ENCODE peak calls at places on chromosomes 12 and 14, in ten cellular contexts. V is anterior cingulate cortex; J is 8988T; C is SHP77; G is fibroblast of mammary gland; I is mesothelial cell of epicardium; T is nucleus accumbens; R is mesendoderm; H is iPS-NIHi11; O is activated T-cell treated with anti-CD3 and anti-CD28 coated beads, Interleukin-2, amount 50 U/mL, for 72 hours. N is an unnamed sample.

GRCh38 chr12:118748478-118749380 is 232.6 kb upstream of the SRRM4 start:
- DNase-seq in V (no peak), J (no peak), C (no peak), G (no peak), I (no peak), T (no peak), R (no peak), H (no peak), O (no peak), N (no peak)

GRCh38 chr14:22776215-22776614 is 9.7 kb downstream of the OXA1L start:
- DNase-seq in V (no peak), J (no peak), C (no peak), G (no peak), I (no peak), T (no peak), R (no peak), H (no peak), O (no peak), N (no peak)

GRCh38 chr14:85454183-85454813 is 75.6 kb upstream of the FLRT2 start:
- DNase-seq in V (no peak), J (no peak), C (no peak), G (no peak), I (no peak), T (no peak), R (no peak), H (no peak), O (no peak), N (no peak)

GRCh38 chr14:68309121-68309520 is 483.7 kb downstream of the ZFP36L1 start:
- DNase-seq in V (no peak), J (no peak), C (no peak), G (no peak), I (no peak), T (no peak), R (no peak), H (no peak), O (no peak), N (peak)

GRCh38 chr14:71165121-71165574 is 257.9 kb downstream of the PCNX1 start:
- DNase-seq in V (no peak), J (no peak), C (no peak), G (no peak), I (no peak), T (no peak), R (peak), H (no peak), O (no peak), N (peak)

GRCh38 chr12:72288911-72289310 is 16.7 kb downstream of the TRHDE start:
- DNase-seq in V (no peak), J (no peak), C (no peak), G (no peak), I (no peak), T (no peak), R (no peak), H (no peak), O (no peak), N (no peak)

GRCh38 chr12:4111010-4111409 is 162.6 kb upstream of the CCND2 start:
- DNase-seq in V (no peak), J (no peak), C (no peak), G (no peak), I (no peak), T (no peak), R (no peak), H (no peak), O (no peak), N (no peak)

GRCh38 chr12:26614217-26614616 is 218.8 kb downstream of the ITPR2 start:
- DNase-seq in V (no peak), J (no peak), C (peak), G (peak), I (no peak), T (peak), R (peak), H (peak), O (peak), N (peak)

GRCh38 chr12:88266851-88267360 is 124.8 kb downstream of the TMTC3 start:
- DNase-seq in V (no peak), J (no peak), C (no peak), G (peak), I (no peak), T (no peak), R (no peak), H (no peak), O (no peak), N (no peak)

GRCh38 chr12:7645395-7646177 is 20.1 kb downstream of the APOBEC1 start:
- DNase-seq in V (no peak), J (peak), C (no peak), G (peak), I (no peak), T (peak), R (peak), H (peak), O (peak), N (peak)

GRCh38 chr12:109111775-109112491 is 4.5 kb upstream of the ACACB start:
- DNase-seq in V (peak), J (no peak), C (peak), G (peak), I (no peak), T (peak), R (peak), H (peak), O (peak), N (peak)

GRCh38 chr12:114710151-114710550 is 26.2 kb upstream of the TBX3 start:
- DNase-seq in V (no peak), J (no peak), C (no peak), G (no peak), I (no peak), T (no peak), R (no peak), H (no peak), O (no peak), N (no peak)

GRCh38 chr12:89064151-89064550 is 288.1 kb downstream of the DUSP6 start:
- DNase-seq in V (no peak), J (no peak), C (no peak), G (no peak), I (no peak), T (no peak), R (no peak), H (no peak), O (no peak), N (no peak)

GRCh38 chr12:60169904-60170303 is 574.1 kb downstream of the SLC16A7 start:
- DNase-seq in V (no peak), J (no peak), C (no peak), G (peak), I (no peak), T (no peak), R (no peak), H (no peak), O (no peak), N (peak)